ENCODE peak calls at places on chromosome 6, in seven cellular contexts. One of them, this sample, is unnamed.
A peak's percentile ranks its signal among the peaks of the same experiment; 100 is the strongest.

GRCh38 chr6:158068893-158069799 is 87.5 kb downstream of the SYNJ2 start:
- DNase-seq in HEK293T: no peak
- DNase-seq in upper lobe of right lung: peak; percentile 88
- DNase-seq in Right ventricle myocardium superior: no peak
- DNase-seq in EL: peak; percentile 77
- DNase-seq in activated CD4-positive, alpha-beta T cell treated with anti-CD3 and anti-CD28 coated beads for 36 hours: peak; percentile 41
- DNase-seq in GM13976: no peak
- DNase-seq in this sample: no peak

GRCh38 chr6:70673601-70674000 is 5.9 kb downstream of the SMAP1 start:
- DNase-seq in HEK293T: no peak
- DNase-seq in upper lobe of right lung: no peak
- DNase-seq in Right ventricle myocardium superior: no peak
- DNase-seq in EL: peak; percentile 53
- DNase-seq in activated CD4-positive, alpha-beta T cell treated with anti-CD3 and anti-CD28 coated beads for 36 hours: peak; percentile 19
- DNase-seq in GM13976: no peak
- DNase-seq in this sample: peak; percentile 12

GRCh38 chr6:123213921-123214320 is 217.9 kb downstream of the CLVS2 start:
- DNase-seq in HEK293T: no peak
- DNase-seq in upper lobe of right lung: no peak
- DNase-seq in Right ventricle myocardium superior: no peak
- DNase-seq in EL: no peak
- DNase-seq in activated CD4-positive, alpha-beta T cell treated with anti-CD3 and anti-CD28 coated beads for 36 hours: no peak
- DNase-seq in GM13976: no peak
- DNase-seq in this sample: no peak

GRCh38 chr6:143583542-143584330 is 72.2 kb upstream of the FUCA2 start:
- DNase-seq in HEK293T: no peak
- DNase-seq in upper lobe of right lung: no peak
- DNase-seq in Right ventricle myocardium superior: no peak
- DNase-seq in EL: peak; percentile 59
- DNase-seq in activated CD4-positive, alpha-beta T cell treated with anti-CD3 and anti-CD28 coated beads for 36 hours: no peak
- DNase-seq in GM13976: no peak
- DNase-seq in this sample: no peak

GRCh38 chr6:46014511-46015118 is 1.0 kb downstream of the CLIC5 start:
- DNase-seq in HEK293T: peak; percentile 34
- DNase-seq in upper lobe of right lung: no peak
- DNase-seq in Right ventricle myocardium superior: peak; percentile 54
- DNase-seq in EL: no peak
- DNase-seq in activated CD4-positive, alpha-beta T cell treated with anti-CD3 and anti-CD28 coated beads for 36 hours: peak; percentile 45
- DNase-seq in GM13976: no peak
- DNase-seq in this sample: peak; percentile 37

GRCh38 chr6:52233975-52234823 is 10.1 kb downstream of the IL17F start:
- DNase-seq in HEK293T: peak; percentile 83
- DNase-seq in upper lobe of right lung: no peak
- DNase-seq in Right ventricle myocardium superior: no peak
- DNase-seq in EL: peak; percentile 70
- DNase-seq in activated CD4-positive, alpha-beta T cell treated with anti-CD3 and anti-CD28 coated beads for 36 hours: peak; percentile 74
- DNase-seq in GM13976: peak; percentile 49
- DNase-seq in this sample: peak; percentile 62

GRCh38 chr6:34202329-34203201 is 34.1 kb upstream of the HMGA1 start:
- DNase-seq in HEK293T: no peak
- DNase-seq in upper lobe of right lung: no peak
- DNase-seq in Right ventricle myocardium superior: no peak
- DNase-seq in EL: no peak
- DNase-seq in activated CD4-positive, alpha-beta T cell treated with anti-CD3 and anti-CD28 coated beads for 36 hours: no peak
- DNase-seq in GM13976: no peak
- DNase-seq in this sample: no peak

GRCh38 chr6:73746776-73747175 is 50.8 kb downstream of the CD109 start:
- DNase-seq in HEK293T: no peak
- DNase-seq in upper lobe of right lung: no peak
- DNase-seq in Right ventricle myocardium superior: no peak
- DNase-seq in EL: peak; percentile 35
- DNase-seq in activated CD4-positive, alpha-beta T cell treated with anti-CD3 and anti-CD28 coated beads for 36 hours: no peak
- DNase-seq in GM13976: no peak
- DNase-seq in this sample: no peak

GRCh38 chr6:124907596-124907995 is 54.6 kb upstream of the RNF217 start:
- DNase-seq in HEK293T: no peak
- DNase-seq in upper lobe of right lung: no peak
- DNase-seq in Right ventricle myocardium superior: no peak
- DNase-seq in EL: no peak
- DNase-seq in activated CD4-positive, alpha-beta T cell treated with anti-CD3 and anti-CD28 coated beads for 36 hours: no peak
- DNase-seq in GM13976: no peak
- DNase-seq in this sample: no peak

GRCh38 chr6:100504786-100505737 is 40.3 kb upstream of the SIM1 start:
- DNase-seq in HEK293T: no peak
- DNase-seq in upper lobe of right lung: no peak
- DNase-seq in Right ventricle myocardium superior: no peak
- DNase-seq in EL: peak; percentile 92
- DNase-seq in activated CD4-positive, alpha-beta T cell treated with anti-CD3 and anti-CD28 coated beads for 36 hours: no peak
- DNase-seq in GM13976: no peak
- DNase-seq in this sample: no peak

GRCh38 chr6:5851261-5851757 is 155.4 kb downstream of the NRN1 start:
- DNase-seq in HEK293T: no peak
- DNase-seq in upper lobe of right lung: peak; percentile 87
- DNase-seq in Right ventricle myocardium superior: peak; percentile 72
- DNase-seq in EL: no peak
- DNase-seq in activated CD4-positive, alpha-beta T cell treated with anti-CD3 and anti-CD28 coated beads for 36 hours: peak; percentile 84
- DNase-seq in GM13976: peak; percentile 77
- DNase-seq in this sample: peak; percentile 84

This sample was measured in activated CD8-positive, alpha-beta T cell treated with anti-CD3 and anti-CD28 coated beads for 36 hours.